ENCODE peak calls at places on chromosomes 4 and X, in nine cellular contexts. D is suprapubic skin, O is psoas muscle, G is esophagus squamous epithelium, F is tibial artery, X is IMR-90, C is mammary epithelial cell, R is left ventricle myocardium inferior, I is stomach. T is an unnamed sample.

GRCh38 chr4:141352775-141353544 is 132.3 kb downstream of the ZNF330 start:
- DNase-seq in F (no peak), I (no peak), G (no peak), X (peak; percentile 89), O (no peak), R (no peak), D (no peak), C (peak; percentile 12), T (no peak)

GRCh38 chr4:113181289-113182007 is 132.0 kb downstream of the ANK2 start:
- DNase-seq in I (no peak), D (no peak), O (peak; percentile 50), G (no peak), C (no peak), F (no peak), R (no peak), X (no peak), T (no peak)

GRCh38 chr4:88953400-88953799 is 103.6 kb downstream of the FAM13A start:
- DNase-seq in O (no peak), F (no peak), X (no peak), R (no peak), C (no peak), G (no peak), I (no peak), D (no peak), T (no peak)

GRCh38 chr4:48205092-48205491 is 64.5 kb downstream of the TEC start:
- DNase-seq in C (no peak), G (no peak), R (no peak), X (peak; percentile 1), I (no peak), F (no peak), O (no peak), D (no peak), T (no peak)

GRCh38 chr4:112753333-112753732 is 116.4 kb downstream of the LARP7 start:
- DNase-seq in F (no peak), X (no peak), O (no peak), R (no peak), C (no peak), D (no peak), I (no peak), G (no peak), T (no peak)

GRCh38 chr4:37095925-37096324 is 148.6 kb upstream of the NWD2 start:
- DNase-seq in D (no peak), R (no peak), I (no peak), C (no peak), X (no peak), F (no peak), G (no peak), O (no peak), T (no peak)

GRCh38 chrX:24990585-24990984 is 25.2 kb downstream of the ARX start:
- DNase-seq in O (no peak), F (no peak), R (no peak), C (no peak), G (no peak), D (no peak), X (no peak), I (no peak), T (no peak)

GRCh38 chr4:96097693-96098092 is 257.8 kb downstream of the PDHA2 start:
- DNase-seq in O (no peak), G (no peak), X (no peak), C (no peak), D (no peak), F (no peak), I (no peak), R (no peak), T (no peak)

GRCh38 chrX:140503714-140504351 is 1.0 kb downstream of the SOX3 start:
- DNase-seq in D (no peak), C (no peak), F (no peak), R (no peak), I (no peak), O (no peak), X (peak; percentile 7), G (no peak), T (no peak)

GRCh38 chr4:147733614-147734344 is 1.9 kb downstream of the ARHGAP10 start:
- DNase-seq in X (peak; percentile 58), O (peak; percentile 68), C (peak; percentile 46), G (no peak), I (no peak), D (no peak), R (peak; percentile 29), F (peak; percentile 36), T (no peak)

GRCh38 chr4:71415491-71415890 is 76.7 kb downstream of the SLC4A4 start:
- DNase-seq in I (no peak), O (no peak), G (no peak), D (no peak), R (no peak), F (no peak), X (peak; percentile 68), C (no peak), T (no peak)

GRCh38 chr4:40143926-40144508 is 52.8 kb upstream of the RHOH start:
- DNase-seq in F (no peak), O (no peak), C (no peak), X (no peak), R (no peak), G (no peak), I (no peak), D (no peak), T (no peak)

GRCh38 chr4:5711479-5712184 is 631 bp downstream of the EVC start:
- DNase-seq in G (no peak), F (no peak), O (peak; percentile 54), R (peak; percentile 39), D (no peak), I (no peak), C (peak; percentile 34), X (peak; percentile 51), T (no peak)

GRCh38 chrX:138917781-138918180 is 206.3 kb upstream of the FGF13 start:
- DNase-seq in I (no peak), C (peak; percentile 48), D (no peak), R (no peak), O (no peak), G (no peak), F (no peak), X (peak; percentile 0), T (no peak)

GRCh38 chrX:21875013-21875412 is 19.2 kb downstream of the YY2 start:
- DNase-seq in R (no peak), F (no peak), D (no peak), X (no peak), G (no peak), C (no peak), I (no peak), O (no peak), T (no peak)

GRCh38 chr4:2621419-2621818 is 85.0 kb downstream of the FAM193A start:
- DNase-seq in I (no peak), C (no peak), X (no peak), D (no peak), G (no peak), F (no peak), R (no peak), O (no peak), T (no peak)

GRCh38 chr4:48129307-48130014 is 4.6 kb downstream of the TXK start:
- DNase-seq in X (no peak), R (no peak), F (no peak), G (no peak), O (peak; percentile 54), I (no peak), C (no peak), D (no peak), T (peak; percentile 52)

GRCh38 chrX:38431525-38431924 is 79.1 kb downstream of the OTC start:
- DNase-seq in O (no peak), I (no peak), F (no peak), D (no peak), G (no peak), R (no peak), X (no peak), C (no peak), T (no peak)

GRCh38 chr4:169846396-169846795 is 88.7 kb upstream of the HPF1 start:
- DNase-seq in O (no peak), G (no peak), F (no peak), X (peak; percentile 1), C (no peak), I (no peak), D (no peak), R (no peak), T (no peak)

GRCh38 chrX:20116087-20116574 is 576 bp downstream of the MAP7D2 start:
- DNase-seq in G (no peak), C (no peak), I (no peak), O (no peak), X (no peak), D (no peak), R (no peak), F (no peak), T (no peak)

GRCh38 chr4:40564815-40565505 is 64.7 kb downstream of the RBM47 start:
- DNase-seq in I (no peak), O (no peak), C (no peak), G (no peak), D (no peak), R (no peak), X (no peak), F (no peak), T (no peak)

GRCh38 chrX:7083468-7084396 is 63.8 kb upstream of the STS start:
- DNase-seq in G (peak; percentile 23), C (peak; percentile 96), R (no peak), I (no peak), X (peak; percentile 98), F (no peak), O (no peak), D (no peak), T (peak; percentile 38)
- H3K4me1 ChIP-seq in G (peaks cover 5% of the 10 kb centered on the region), C (peaks cover 13% of the 10 kb centered on the region), R (no peaks in the 10 kb centered on the region), I (peaks cover 9% of the 10 kb centered on the region), X (peaks cover 4% of the 10 kb centered on the region), F (no peaks in the 10 kb centered on the region), O (peaks cover 5% of the 10 kb centered on the region), D (no peaks in the 10 kb centered on the region), T (no peaks in the 10 kb centered on the region)

GRCh38 chr4:108359936-108360681 is 191.4 kb upstream of the LEF1 start:
- DNase-seq in D (no peak), O (no peak), C (no peak), X (no peak), G (no peak), I (no peak), F (no peak), R (no peak), T (no peak)
- H3K27me3 ChIP-seq in D (no peaks in the 10 kb centered on the region), O (peaks cover 13% of the 10 kb centered on the region), C (peaks cover 1% of the 10 kb centered on the region), X (peaks cover 9% of the 10 kb centered on the region), G (no peaks in the 10 kb centered on the region), I (peaks cover 7% of the 10 kb centered on the region), F (peaks cover 3% of the 10 kb centered on the region), R (no peaks in the 10 kb centered on the region), T (no peaks in the 10 kb centered on the region)

GRCh38 chr4:54539500-54540029 is 118.2 kb upstream of the KIT start:
- DNase-seq in I (peak; percentile 74), G (no peak), F (peak; percentile 32), D (peak; percentile 81), X (peak; percentile 46), R (peak; percentile 59), O (peak; percentile 70), C (no peak), T (peak; percentile 54)
- TF ChIP-seq CTCF in I (no peak), G (no peak), F (no peak), D (no peak), X (no peak), R (peak; percentile 24), O (no peak), C (no peak), T (no peak)

DNA sequence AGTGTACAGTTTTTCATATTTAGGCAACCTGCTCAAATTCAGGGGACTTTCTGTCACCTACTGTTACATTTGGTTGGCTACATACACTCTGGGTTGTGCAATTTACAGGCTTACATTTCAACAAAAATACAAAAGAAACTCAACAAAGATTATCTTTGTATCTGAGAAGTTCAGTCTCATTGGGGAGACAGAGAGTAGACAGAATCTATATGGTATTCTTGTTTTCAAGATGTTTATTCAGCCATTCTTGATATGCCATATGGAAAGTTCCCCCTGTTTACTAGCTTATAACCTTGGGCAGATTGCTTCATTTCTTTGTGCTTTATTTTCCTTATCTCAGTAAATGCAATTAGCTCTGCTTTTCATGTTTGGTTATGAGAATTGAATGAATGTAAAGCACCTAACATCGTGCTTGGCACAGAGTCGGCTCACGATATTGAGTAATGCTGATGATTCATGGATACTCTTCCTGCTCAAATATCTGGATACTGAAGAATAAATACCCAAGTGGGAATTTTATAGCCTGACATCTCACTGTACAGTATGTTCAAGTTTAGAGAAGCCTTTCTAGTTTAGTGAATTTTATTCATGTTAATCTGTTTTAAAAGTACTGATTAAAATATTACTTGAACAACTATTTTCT is 96.5 kb upstream of the PACRGL start:
- DNase-seq in R (no peak), O (no peak), I (no peak), G (no peak), D (no peak), X (peak; percentile 83), F (no peak), C (peak; percentile 77), T (no peak)
- H3K4me1 ChIP-seq in R (no peaks in the 10 kb centered on the region), O (no peaks in the 10 kb centered on the region), I (no peaks in the 10 kb centered on the region), G (no peaks in the 10 kb centered on the region), D (no peaks in the 10 kb centered on the region), X (no peaks in the 10 kb centered on the region), F (no peaks in the 10 kb centered on the region), C (peaks cover 11% of the 10 kb centered on the region), T (peaks cover 4% of the 10 kb centered on the region)

T was measured in transverse colon.